ENCODE peak calls at places on chromosomes 7 and 10, in four cellular contexts. Y is mammary epithelial cell; M is AG04450; T is CD4-positive, alpha-beta memory T cell. K is an unnamed sample.

GRCh38 chr7:87852306-87852705 is 23.9 kb downstream of the SLC25A40 start:
- DNase-seq in M (no peak), T (no peak), Y (no peak), K (no peak)

GRCh38 chr10:79264942-79265341 is 82.3 kb upstream of the PPIF start:
- DNase-seq in Y (peak), T (no peak), M (no peak), K (peak)

GRCh38 chr7:157513162-157513621 is 176.4 kb downstream of the DNAJB6 start:
- DNase-seq in T (no peak), Y (no peak), M (no peak), K (no peak)

GRCh38 chr10:84493951-84494848 is 165.8 kb downstream of the CCSER2 start:
- DNase-seq in M (no peak), Y (peak), T (no peak), K (peak)

GRCh38 chr7:1367501-1367900 is 91.8 kb downstream of the MICALL2 start:
- DNase-seq in M (no peak), Y (no peak), T (no peak), K (no peak)

GRCh38 chr7:94907420-94908203 is at the start of gene PPP1R9A:
- DNase-seq in T (no peak), M (no peak), Y (no peak), K (no peak)

GRCh38 chr7:143936087-143937009 is 1.3 kb downstream of the OR2F2 start:
- DNase-seq in T (no peak), Y (peak), M (peak), K (peak)

GRCh38 chr7:143299346-143299745 is 11.2 kb downstream of the CASP2 start:
- DNase-seq in M (no peak), Y (no peak), T (no peak), K (no peak)

GRCh38 chr10:58435297-58435696 is 50.1 kb downstream of the TFAM start:
- DNase-seq in T (no peak), M (peak), Y (peak), K (peak)

GRCh38 chr10:59560161-59560560 is 149.5 kb downstream of the SLC16A9 start:
- DNase-seq in Y (no peak), T (no peak), M (no peak), K (no peak)

GRCh38 chr10:134743-135600 is at the start of gene ZMYND11:
- DNase-seq in M (no peak), T (peak), Y (peak), K (peak)

GRCh38 chr7:130886438-130887135 is 152.6 kb upstream of the KLF14 start:
- DNase-seq in M (no peak), Y (no peak), T (no peak), K (no peak)

GRCh38 chr7:151046603-151047573 is 1.4 kb upstream of the ASIC3 start:
- DNase-seq in Y (no peak), M (no peak), T (no peak), K (no peak)

GRCh38 chr7:127347567-127348246 is 44.8 kb downstream of the ZNF800 start:
- DNase-seq in T (peak), Y (peak), M (peak), K (peak)

GRCh38 chr10:78155722-78156121 is 122.1 kb downstream of the RPS24 start:
- DNase-seq in Y (no peak), T (no peak), M (no peak), K (no peak)
- H3K27ac ChIP-seq in Y (no peak), T (no peak), M (no peak), K (no peak)

GRCh38 chr7:99272476-99273045 is at the start of gene MYH16:
- DNase-seq in T (no peak), Y (peak), M (no peak), K (no peak)

GRCh38 chr7:99268361-99268908 is 4.2 kb upstream of the MYH16 start:
- DNase-seq in Y (no peak), M (no peak), T (no peak), K (no peak)

GRCh38 chr7:99270702-99271101 is 1.9 kb upstream of the MYH16 start:
- DNase-seq in T (no peak), M (no peak), Y (no peak), K (no peak)

GRCh38 chr7:99265848-99266247 is 6.8 kb upstream of the MYH16 start:
- DNase-seq in Y (no peak), T (no peak), M (no peak), K (no peak)

GRCh38 chr7:99267530-99268360 is 4.9 kb upstream of the MYH16 start:
- DNase-seq in M (peak), Y (peak), T (no peak), K (peak)
- H3K27ac ChIP-seq in M (peak), Y (peak), T (no peak), K (peak)

GRCh38 chr7:92644406-92645113 is 54.4 kb upstream of the FAM133B start:
- DNase-seq in T (no peak), M (no peak), Y (peak), K (no peak)

GRCh38 chr7:92646966-92647625 is 56.9 kb upstream of the FAM133B start:
- DNase-seq in M (no peak), T (no peak), Y (no peak), K (no peak)

GRCh38 chr7:92645531-92646061 is 55.4 kb upstream of the FAM133B start:
- DNase-seq in Y (peak), T (no peak), M (no peak), K (no peak)

GRCh38 chr7:92643821-92644220 is 53.6 kb upstream of the FAM133B start:
- DNase-seq in Y (no peak), T (no peak), M (no peak), K (no peak)

GRCh38 chr7:92645114-92645497 is 54.9 kb upstream of the FAM133B start:
- DNase-seq in T (no peak), M (no peak), Y (no peak), K (no peak)
- H3K27ac ChIP-seq in T (no peak), M (no peak), Y (peak), K (no peak)

GRCh38 chr10:114370993-114371392 is 33.3 kb downstream of the AFAP1L2 start:
- DNase-seq in M (no peak), Y (no peak), T (no peak), K (no peak)

GRCh38 chr10:114374141-114374791 is 30.0 kb downstream of the AFAP1L2 start:
- DNase-seq in T (no peak), Y (no peak), M (no peak), K (peak)

GRCh38 chr10:114376523-114376922 is 27.8 kb downstream of the AFAP1L2 start:
- DNase-seq in T (no peak), Y (no peak), M (no peak), K (no peak)

GRCh38 chr10:114372179-114372578 is 32.1 kb downstream of the AFAP1L2 start:
- DNase-seq in T (no peak), Y (no peak), M (no peak), K (no peak)

GRCh38 chr10:114375082-114375481 is 29.2 kb downstream of the AFAP1L2 start:
- DNase-seq in T (no peak), M (no peak), Y (no peak), K (peak)
- H3K27ac ChIP-seq in T (no peak), M (no peak), Y (no peak), K (no peak)

DNA sequence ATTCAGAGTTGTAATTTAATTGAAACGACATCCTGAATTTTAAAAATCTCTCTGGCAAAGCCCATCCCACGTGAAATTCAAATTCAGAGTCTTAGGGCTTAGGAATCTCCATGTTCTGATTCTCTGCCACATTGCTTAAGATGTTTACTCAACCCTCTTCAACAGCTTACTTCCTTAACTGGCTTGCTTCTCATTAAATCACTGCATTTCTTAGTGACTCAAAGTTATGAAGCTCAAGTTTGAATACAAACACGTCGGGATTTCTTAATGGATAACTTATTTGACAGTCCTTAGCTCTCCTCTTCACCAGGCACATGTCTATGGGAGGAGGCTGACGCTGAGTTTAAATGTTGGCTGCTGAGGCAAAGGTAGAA is 300.1 kb upstream of the PITRM1 start:
- DNase-seq in M (no peak), T (no peak), Y (peak), K (no peak)
- H3K27ac ChIP-seq in M (no peak), T (peak), Y (peak), K (no peak)

DNA sequence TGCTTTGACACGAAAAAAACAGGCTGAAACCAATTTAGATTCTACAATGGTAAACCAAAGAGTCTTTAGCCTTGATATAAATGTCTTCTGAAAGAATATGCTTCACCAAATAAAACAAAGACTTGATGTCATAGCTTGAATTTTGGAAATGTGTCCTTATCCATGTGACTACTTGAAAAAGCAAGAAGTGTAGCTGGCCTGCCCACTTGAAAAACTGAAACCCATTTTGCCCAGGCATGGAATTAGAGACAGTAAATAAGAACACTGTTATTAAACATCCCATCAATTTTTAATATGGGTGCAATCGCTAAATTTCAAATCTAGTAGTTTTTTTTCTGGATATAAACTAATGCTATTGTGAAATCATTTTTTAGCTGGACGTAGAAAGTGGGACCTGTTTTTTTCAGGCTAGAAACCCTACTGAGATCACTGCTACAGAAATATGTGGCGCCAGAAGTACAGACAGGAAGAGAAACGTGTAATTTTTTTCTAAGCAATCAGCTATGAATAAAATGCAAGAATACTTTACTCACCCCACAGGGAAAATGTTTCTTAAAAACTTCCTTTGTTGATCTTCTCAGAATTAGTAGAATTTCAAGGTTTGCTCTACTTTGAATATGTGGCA is 56.7 kb downstream of the PIP4K2A start:
- DNase-seq in T (no peak), Y (no peak), M (no peak), K (peak)
- H3K27ac ChIP-seq in T (peak), Y (no peak), M (no peak), K (peak)

DNA sequence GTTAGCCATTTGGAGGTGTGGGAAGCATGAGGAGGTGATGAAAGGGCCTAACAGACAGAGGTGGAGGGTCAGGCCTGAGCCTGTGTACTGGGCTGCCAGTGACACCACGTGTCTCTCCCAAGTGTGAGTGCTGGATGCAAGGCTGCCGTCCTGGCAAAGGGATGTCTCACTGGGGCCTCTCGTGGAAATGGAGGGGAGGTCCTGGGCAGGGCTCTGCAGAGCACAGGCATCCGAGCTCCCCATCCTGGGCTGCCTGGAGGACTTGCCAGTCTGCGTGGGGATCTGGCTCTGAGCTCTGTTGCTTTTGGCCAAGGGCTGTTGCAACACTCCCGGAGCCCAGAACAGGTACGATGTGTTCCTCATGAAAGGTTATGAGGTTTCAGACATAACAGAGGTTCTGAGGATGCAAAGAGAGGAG is 77.3 kb downstream of the GRK5 start:
- DNase-seq in Y (no peak), M (no peak), T (no peak), K (no peak)
- H3K27ac ChIP-seq in Y (no peak), M (no peak), T (peak), K (no peak)

DNA sequence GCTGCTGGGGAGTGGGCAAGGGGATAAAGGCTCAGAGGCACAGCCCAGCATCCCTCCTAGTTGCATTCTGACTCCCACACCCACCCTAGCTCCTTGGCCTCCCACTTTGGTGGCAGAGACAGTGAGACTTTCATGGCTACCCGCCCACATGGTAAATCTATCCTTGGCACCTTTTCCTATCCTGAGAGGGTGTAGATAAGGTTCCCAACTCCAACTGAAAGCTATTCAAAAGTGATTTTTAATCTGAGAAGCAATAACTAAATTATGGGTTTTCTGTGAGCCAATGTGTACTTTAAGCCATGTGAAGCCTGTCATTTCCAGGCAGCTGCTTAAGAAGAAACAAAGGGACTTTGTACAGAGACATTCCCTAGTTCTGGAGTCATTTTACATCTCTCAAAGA is 9.1 kb downstream of the LAMB1 start:
- DNase-seq in M (no peak), Y (no peak), T (no peak), K (no peak)
- H3K27ac ChIP-seq in M (peak), Y (no peak), T (no peak), K (peak)

DNA sequence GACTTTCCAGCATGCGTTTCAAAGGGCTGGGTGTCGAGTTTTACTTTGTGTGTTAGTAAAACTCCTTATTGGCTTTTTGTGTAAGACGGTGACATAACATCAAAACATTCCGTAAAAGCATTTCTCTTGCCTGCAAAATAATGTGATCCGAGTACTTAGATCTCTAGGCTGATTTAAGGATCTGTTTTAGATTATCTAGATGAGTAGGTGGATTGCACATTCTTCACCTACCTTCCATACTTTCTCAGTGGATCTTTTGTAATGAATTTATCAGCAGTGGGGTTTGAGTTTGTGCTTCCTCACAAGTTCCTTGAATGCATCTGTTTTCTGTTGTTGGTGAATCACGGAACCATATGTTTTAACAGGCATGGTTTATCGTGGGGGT is 7.6 kb downstream of the RABGEF1 start:
- DNase-seq in M (no peak), T (no peak), Y (no peak), K (no peak)
- H3K27ac ChIP-seq in M (no peak), T (no peak), Y (no peak), K (no peak)

GRCh38 chr7:137903382-137904169 is 56.8 kb upstream of the DGKI start:
- DNase-seq in Y (peak), T (peak), M (peak), K (peak)
- H3K27ac ChIP-seq in Y (no peak), T (no peak), M (peak), K (peak)

K was measured in brain microvascular endothelial cell.